ENCODE peak calls at places on chromosomes 4 and X, in seven cellular contexts. P is H9, J is IMR-90, S is neuronal stem cell, F is H1, X is mesendoderm, H is trophoblast cell. A is an unnamed sample. For H3K4me1, the result is how much of the 10 kb centered on the place peaks cover.

GRCh38 chr4:151276787-151277557 is at the start of gene PRSS48:
- DNase-seq in S (peak), X (peak), H (peak), P (peak), F (peak), J (peak), A (peak)

GRCh38 chrX:54825716-54826428 is 18.3 kb downstream of the MAGED2 start:
- DNase-seq in F (no peak), P (no peak), S (no peak), H (peak), X (peak), J (peak), A (no peak)

GRCh38 chrX:135383249-135383648 is 38.5 kb upstream of the SMIM10L2A start:
- DNase-seq in F (no peak), X (peak), P (no peak), H (no peak), J (no peak), S (no peak), A (no peak)

GRCh38 chr4:97938141-97938540 is 205.1 kb downstream of the STPG2 start:
- DNase-seq in X (no peak), H (no peak), F (no peak), S (no peak), J (no peak), P (no peak), A (no peak)

GRCh38 chrX:74925210-74926088 is at the start of gene NEXMIF:
- DNase-seq in H (peak), P (peak), F (peak), X (no peak), J (no peak), S (peak), A (peak)

GRCh38 chr4:689498-690122 is 659 bp upstream of the SLC49A3 start:
- DNase-seq in F (no peak), H (no peak), S (no peak), P (no peak), X (no peak), J (no peak), A (no peak)

GRCh38 chr4:110442309-110442708 is 33.6 kb upstream of the ENPEP start:
- DNase-seq in P (no peak), X (peak), J (no peak), F (no peak), H (peak), S (no peak), A (no peak)

GRCh38 chr4:7540216-7540615 is 105.5 kb upstream of the PSAPL1 start:
- DNase-seq in S (no peak), X (no peak), P (no peak), H (no peak), F (no peak), J (no peak), A (no peak)

GRCh38 chrX:72142094-72142843 is 10.6 kb upstream of the RTL5 start:
- DNase-seq in P (no peak), J (no peak), X (no peak), S (peak), F (no peak), H (no peak), A (no peak)

GRCh38 chrX:2829066-2829430 is 318 bp downstream of the GYG2 start:
- DNase-seq in H (no peak), X (peak), S (peak), J (no peak), P (peak), F (peak), A (no peak)

GRCh38 chr4:123250843-123251242 is 145.8 kb upstream of the SPRY1 start:
- DNase-seq in H (no peak), X (no peak), S (no peak), F (no peak), P (no peak), J (peak), A (peak)

GRCh38 chr4:180449395-180449956 is 1793.7 kb upstream of the TENM3 start:
- DNase-seq in P (peak), J (peak), H (peak), F (no peak), X (peak), S (no peak), A (peak)

GRCh38 chrX:55767100-55767499 is 49.6 kb downstream of the RRAGB start:
- DNase-seq in J (peak), F (no peak), X (no peak), P (no peak), H (no peak), S (no peak), A (no peak)

GRCh38 chr4:186957952-186958555 is 234.4 kb upstream of the FAT1 start:
- DNase-seq in H (no peak), P (no peak), X (no peak), F (no peak), S (no peak), J (peak), A (no peak)

GRCh38 chrX:38664285-38664684 is 102.9 kb downstream of the TSPAN7 start:
- DNase-seq in F (no peak), H (no peak), S (peak), J (peak), X (peak), P (no peak), A (peak)

GRCh38 chr4:125191252-125191651 is 123.5 kb upstream of the FAT4 start:
- DNase-seq in P (no peak), S (no peak), X (no peak), J (peak), H (no peak), F (no peak), A (no peak)

GRCh38 chr4:91471280-91471679 is 832.5 kb upstream of the GRID2 start:
- DNase-seq in F (no peak), H (no peak), P (no peak), X (no peak), J (no peak), S (no peak), A (no peak)

GRCh38 chrX:118652717-118653116 is 74.7 kb upstream of the IL13RA1 start:
- DNase-seq in F (no peak), J (peak), H (no peak), S (no peak), X (no peak), P (no peak), A (no peak)

GRCh38 chrX:151228935-151229334 is 52.6 kb downstream of the GPR50 start:
- DNase-seq in J (no peak), S (no peak), P (no peak), F (no peak), H (no peak), X (no peak), A (no peak)

GRCh38 chr4:147772459-147772969 is 40.6 kb downstream of the ARHGAP10 start:
- DNase-seq in X (no peak), H (no peak), J (peak), S (no peak), P (no peak), F (no peak), A (peak)

GRCh38 chr4:7154351-7154981 is 37.9 kb upstream of the SORCS2 start:
- DNase-seq in J (no peak), P (no peak), X (no peak), F (no peak), S (no peak), H (no peak), A (no peak)

GRCh38 chrX:11967986-11968385 is 170.3 kb upstream of the FRMPD4 start:
- DNase-seq in S (no peak), P (no peak), X (no peak), H (peak), F (no peak), J (peak), A (no peak)

GRCh38 chr4:42703776-42704175 is 46.9 kb upstream of the ATP8A1 start:
- DNase-seq in S (no peak), J (no peak), P (no peak), H (no peak), X (no peak), F (no peak), A (no peak)

GRCh38 chrX:150094375-150094774 is 156.1 kb upstream of the EOLA2 start:
- DNase-seq in P (no peak), S (no peak), F (no peak), X (no peak), J (no peak), H (no peak), A (no peak)
- H2BK120ac ChIP-seq in P (no peak), S (no peak), F (no peak), X (no peak), J (peak), H (no peak), A (no peak)

GRCh38 chr4:112316333-112316732 is 19.2 kb downstream of the ALPK1 start:
- DNase-seq in J (no peak), X (no peak), H (no peak), P (no peak), F (no peak), S (no peak), A (no peak)
- H3K4me1 ChIP-seq in J (under half), X (under half), H (under half), P (under half), F (under half), S (under half), A (under half)

GRCh38 chr4:181679754-181680153 is 563.4 kb upstream of the TENM3 start:
- DNase-seq in P (no peak), S (no peak), X (no peak), F (no peak), J (no peak), H (no peak), A (no peak)
- H2BK120ac ChIP-seq in P (no peak), S (no peak), X (no peak), F (no peak), J (no peak), H (no peak), A (no peak)

GRCh38 chr4:158770671-158771070 is 1.8 kb downstream of the FNIP2 start:
- DNase-seq in H (no peak), F (no peak), J (no peak), X (no peak), S (no peak), P (no peak), A (no peak)

GRCh38 chr4:158771776-158772175 is 3.0 kb downstream of the FNIP2 start:
- DNase-seq in X (no peak), H (no peak), J (no peak), S (no peak), P (no peak), F (no peak), A (no peak)

GRCh38 chr4:158766419-158767044 is 2.3 kb upstream of the FNIP2 start:
- DNase-seq in H (no peak), P (no peak), F (no peak), X (no peak), S (no peak), J (no peak), A (no peak)

GRCh38 chr4:158768577-158769174 is at the start of gene FNIP2:
- DNase-seq in P (peak), F (peak), S (peak), X (peak), J (peak), H (peak), A (peak)

DNA sequence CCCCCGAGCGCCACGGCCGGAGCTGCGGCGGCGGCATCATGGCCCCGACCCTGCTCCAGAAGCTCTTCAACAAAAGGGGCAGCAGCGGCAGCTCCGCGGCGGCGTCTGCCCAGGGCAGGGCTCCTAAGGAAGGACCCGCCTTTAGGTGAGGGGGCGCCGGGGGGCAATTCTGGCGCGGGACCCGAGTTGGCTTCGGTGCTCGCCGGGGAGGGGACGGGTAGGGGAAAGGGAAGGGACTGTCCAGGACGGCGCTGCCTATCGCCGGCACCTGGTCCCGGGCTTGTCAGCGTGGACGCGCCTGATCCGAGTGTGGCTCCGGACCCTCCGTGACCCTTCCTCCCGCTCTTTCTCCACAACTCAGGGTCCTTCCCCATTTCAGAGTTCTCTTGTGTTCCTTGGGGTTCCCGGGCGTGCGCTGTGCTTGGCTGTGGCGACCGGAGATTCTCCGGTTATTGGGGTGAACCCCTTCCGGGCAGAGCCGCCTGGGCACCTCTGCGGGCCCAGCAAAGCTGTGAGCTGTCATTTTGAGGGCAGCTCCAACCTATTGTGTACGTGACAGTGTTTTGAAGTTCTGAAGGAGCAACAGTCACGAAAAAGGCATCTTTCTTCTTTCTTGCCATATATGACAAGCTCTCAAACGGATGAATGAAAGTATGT is 477 bp downstream of the FNIP2 start:
- DNase-seq in X (peak), H (peak), P (peak), S (no peak), J (no peak), F (peak), A (peak)
- H3K4me1 ChIP-seq in X (under half), H (under half), P (under half), S (under half), J (under half), F (under half), A (under half)

GRCh38 chrX:46551494-46552128 is 6.4 kb upstream of the ZNF674 start:
- DNase-seq in F (peak), H (peak), X (peak), S (no peak), J (peak), P (peak), A (peak)

GRCh38 chrX:46549914-46550313 is 4.7 kb upstream of the ZNF674 start:
- DNase-seq in P (no peak), F (no peak), H (no peak), X (peak), S (no peak), J (no peak), A (no peak)

GRCh38 chrX:46553935-46554334 is 8.7 kb upstream of the ZNF674 start:
- DNase-seq in H (no peak), J (no peak), S (no peak), X (no peak), F (no peak), P (no peak), A (no peak)

GRCh38 chrX:46559062-46559461 is 13.8 kb upstream of the ZNF674 start:
- DNase-seq in J (no peak), F (no peak), P (no peak), S (no peak), X (no peak), H (no peak), A (no peak)

DNA sequence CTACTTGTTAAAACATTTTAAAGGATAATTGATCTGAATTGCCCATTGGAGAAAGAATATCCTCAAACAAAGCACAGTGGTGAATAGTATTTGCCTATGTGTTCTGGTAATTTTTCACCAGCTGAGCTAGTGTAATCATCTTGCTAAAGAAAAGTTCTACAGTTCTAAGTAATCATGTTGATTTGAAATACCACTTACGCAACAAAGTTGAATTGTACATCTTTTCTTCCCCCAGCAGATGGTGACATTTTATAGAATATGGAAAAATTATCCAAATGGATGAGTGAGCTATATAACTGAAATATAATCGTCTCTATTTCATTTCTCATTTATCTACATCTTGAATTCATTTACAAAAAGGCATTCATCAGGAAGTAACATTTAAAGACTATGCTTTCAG is 9.7 kb upstream of the ZNF674 start:
- DNase-seq in P (no peak), J (peak), S (no peak), H (no peak), F (no peak), X (no peak), A (peak)
- H2BK120ac ChIP-seq in P (no peak), J (no peak), S (no peak), H (no peak), F (no peak), X (no peak), A (no peak)

GRCh38 chr4:158201310-158201709 is 9.0 kb upstream of the TMEM144 start:
- DNase-seq in J (no peak), H (no peak), F (no peak), X (peak), P (no peak), S (no peak), A (peak)
- H3K4me1 ChIP-seq in J (under half), H (under half), F (under half), X (under half), P (under half), S (under half), A (under half)

DNA sequence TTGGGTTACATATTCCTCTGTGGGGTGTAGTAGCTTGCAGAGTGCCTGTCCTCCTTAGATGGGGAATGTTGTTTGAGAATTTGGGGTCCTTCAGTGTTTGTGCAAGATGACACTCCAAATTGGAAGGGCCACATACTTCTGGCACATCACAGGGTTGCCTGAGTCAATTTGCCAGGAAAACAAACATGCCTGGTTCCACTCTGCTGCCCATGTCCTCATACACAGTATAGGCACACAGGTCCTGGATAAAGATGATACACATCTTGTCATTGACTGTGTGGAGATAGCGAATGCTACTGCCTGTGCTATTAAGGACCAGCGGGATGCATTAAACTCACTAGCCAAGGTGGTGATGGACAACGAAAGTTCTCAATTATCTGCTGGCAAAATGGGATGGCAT is 11.2 kb upstream of the LAP3 start:
- DNase-seq in F (no peak), J (no peak), P (no peak), S (no peak), H (no peak), X (no peak), A (no peak)
- H2BK120ac ChIP-seq in F (no peak), J (no peak), P (no peak), S (no peak), H (no peak), X (no peak), A (no peak)

GRCh38 chr4:38759790-38760122 is 23.0 kb downstream of the TLR10 start:
- DNase-seq in H (no peak), F (no peak), S (no peak), X (no peak), J (no peak), P (no peak), A (no peak)

GRCh38 chr4:38760915-38761314 is 21.9 kb downstream of the TLR10 start:
- DNase-seq in J (no peak), F (no peak), X (no peak), S (no peak), P (no peak), H (no peak), A (no peak)

GRCh38 chr4:38762560-38762959 is 20.2 kb downstream of the TLR10 start:
- DNase-seq in F (no peak), X (no peak), S (no peak), J (no peak), H (no peak), P (no peak), A (no peak)

GRCh38 chr4:38759077-38759789 is 23.6 kb downstream of the TLR10 start:
- DNase-seq in S (peak), H (peak), J (peak), F (peak), X (peak), P (peak), A (peak)

DNA sequence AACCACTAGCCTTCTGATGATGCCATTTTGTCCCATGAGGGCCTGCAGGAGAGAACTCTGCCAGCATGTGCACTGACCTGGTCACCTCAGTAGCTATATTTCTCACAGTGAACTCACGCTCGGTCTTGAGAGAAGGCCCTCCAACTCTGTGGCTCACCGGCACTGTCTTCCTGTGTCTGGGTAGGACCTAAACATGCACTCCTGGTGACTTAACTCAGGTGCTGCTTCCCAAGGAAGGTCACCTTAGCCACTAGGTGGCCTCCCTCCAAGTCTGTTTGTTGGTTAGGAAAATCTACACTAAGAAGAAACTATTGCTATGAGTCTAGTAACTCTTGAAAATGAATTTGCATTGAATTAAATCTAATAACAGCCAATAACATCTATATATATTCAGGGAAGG is 24.8 kb downstream of the TLR10 start:
- DNase-seq in H (peak), F (no peak), S (no peak), P (peak), J (no peak), X (peak), A (no peak)
- H3K4me1 ChIP-seq in H (under half), F (under half), S (under half), P (under half), J (under half), X (under half), A (under half)